ENCODE peak calls at places on chromosomes 16 and 17, in five cellular contexts. I, R, G, D and A are unnamed samples. For H3K9me3, the result is how much of the 10 kb centered on the place peaks cover.

GRCh38 chr17:2595736-2596135 is 2.3 kb downstream of the PAFAH1B1 start:
- DNase-seq in D (no peak), G (no peak), R (no peak), I (no peak), A (no peak)

GRCh38 chr17:58189436-58190146 is 2.9 kb upstream of the EPX start:
- DNase-seq in R (no peak), D (peak), I (peak), G (peak), A (no peak)

GRCh38 chr17:69869667-69870066 is 205.4 kb upstream of the KCNJ16 start:
- DNase-seq in D (no peak), G (no peak), I (no peak), R (no peak), A (no peak)

GRCh38 chr17:2436516-2436915 is 35.7 kb upstream of the MNT start:
- DNase-seq in G (no peak), D (no peak), I (no peak), R (no peak), A (no peak)

GRCh38 chr16:69037373-69038160 is 67.9 kb upstream of the HAS3 start:
- DNase-seq in R (no peak), G (no peak), D (no peak), I (no peak), A (no peak)

GRCh38 chr17:1110844-1111598 is 68.8 kb downstream of the ABR start:
- DNase-seq in D (peak), G (peak), R (peak), I (peak), A (no peak)

GRCh38 chr16:89561195-89562026 is 929 bp downstream of the RPL13 start:
- DNase-seq in G (no peak), D (no peak), I (no peak), R (no peak), A (no peak)

GRCh38 chr16:71811261-71811803 is 2.7 kb upstream of the AP1G1 start:
- DNase-seq in D (no peak), G (no peak), I (no peak), R (no peak), A (no peak)

GRCh38 chr17:48577946-48578615 is at the start of gene HOXB4:
- DNase-seq in G (peak), D (peak), I (peak), R (peak), A (peak)

GRCh38 chr16:88424536-88425230 is 28.4 kb upstream of the ZFPM1 start:
- DNase-seq in I (no peak), D (no peak), R (no peak), G (no peak), A (no peak)

GRCh38 chr17:43709210-43709609 is 47.5 kb upstream of the MEOX1 start:
- DNase-seq in G (no peak), R (no peak), I (no peak), D (no peak), A (no peak)

GRCh38 chr17:75009139-75009724 is 3.2 kb upstream of the MRPL58 start:
- DNase-seq in D (no peak), I (no peak), G (no peak), R (peak), A (no peak)

GRCh38 chr16:85521737-85522042 is 91.4 kb upstream of the GSE1 start:
- DNase-seq in R (no peak), I (no peak), G (no peak), D (no peak), A (no peak)

GRCh38 chr16:11609474-11610120 is 22.9 kb upstream of the LITAF start:
- DNase-seq in I (no peak), D (no peak), G (no peak), R (no peak), A (no peak)

GRCh38 chr17:28038802-28039600 is 3.5 kb upstream of the NLK start:
- DNase-seq in G (no peak), R (no peak), I (no peak), D (no peak), A (no peak)

GRCh38 chr17:47649972-47650524 is 329 bp downstream of the KPNB1 start:
- DNase-seq in D (peak), G (no peak), R (no peak), I (no peak), A (no peak)

GRCh38 chr17:79811036-79811887 is 14.4 kb upstream of the CBX8 start:
- DNase-seq in G (peak), D (no peak), I (no peak), R (no peak), A (no peak)

GRCh38 chr17:9023389-9024210 is 2.3 kb downstream of the NTN1 start:
- DNase-seq in I (no peak), G (no peak), D (no peak), R (no peak), A (no peak)

GRCh38 chr17:39894681-39895376 is 23.6 kb downstream of the GSDMB start:
- DNase-seq in D (no peak), R (no peak), G (no peak), I (no peak), A (no peak)

GRCh38 chr16:72191551-72191950 is 19.6 kb upstream of the PMFBP1 start:
- DNase-seq in I (no peak), G (no peak), R (no peak), D (no peak), A (no peak)

GRCh38 chr17:18379246-18380146 is 1.9 kb downstream of the EVPLL start:
- DNase-seq in R (no peak), D (no peak), G (no peak), I (no peak), A (no peak)

GRCh38 chr17:2952174-2952845 is 111.1 kb downstream of the OR1D5 start:
- DNase-seq in R (peak), D (peak), I (no peak), G (peak), A (no peak)

GRCh38 chr16:22721497-22722100 is 92.4 kb upstream of the HS3ST2 start:
- DNase-seq in G (no peak), I (no peak), R (no peak), D (no peak), A (no peak)

GRCh38 chr17:63697341-63698286 is 2.3 kb downstream of the LIMD2 start:
- DNase-seq in R (peak), D (peak), G (peak), I (peak), A (peak)

GRCh38 chr17:76922967-76923366 is 54.8 kb downstream of the MGAT5B start:
- DNase-seq in G (no peak), I (no peak), D (no peak), R (no peak), A (no peak)

GRCh38 chr16:3674513-3675295 is 20.2 kb downstream of the DNASE1 start:
- DNase-seq in G (no peak), R (no peak), D (no peak), I (no peak), A (no peak)

GRCh38 chr17:78092794-78093324 is 35.7 kb downstream of the TMC6 start:
- DNase-seq in D (no peak), R (no peak), I (no peak), G (no peak), A (no peak)

GRCh38 chr17:76586741-76587487 is 1.3 kb upstream of the ST6GALNAC2 start:
- DNase-seq in D (no peak), G (no peak), I (no peak), R (no peak), A (no peak)

GRCh38 chr17:42980766-42981397 is 517 bp downstream of the RUNDC1 start:
- DNase-seq in D (peak), G (peak), R (peak), I (peak), A (peak)

GRCh38 chr16:80909720-80910119 is 97.0 kb downstream of the CMC2 start:
- DNase-seq in R (no peak), I (no peak), G (no peak), D (no peak), A (no peak)

GRCh38 chr17:10050597-10051101 is 145.6 kb upstream of the RCVRN start:
- DNase-seq in I (no peak), D (no peak), G (no peak), R (peak), A (no peak)

GRCh38 chr17:31274252-31274651 is 22.8 kb downstream of the OMG start:
- DNase-seq in R (no peak), D (no peak), G (no peak), I (no peak), A (no peak)

GRCh38 chr16:53631236-53631635 is 72.4 kb downstream of the RPGRIP1L start:
- DNase-seq in I (no peak), R (no peak), G (no peak), D (no peak), A (no peak)

GRCh38 chr17:56011406-56012131 is 141.7 kb upstream of the ANKFN1 start:
- DNase-seq in R (no peak), I (no peak), D (no peak), G (no peak), A (no peak)

GRCh38 chr16:71894229-71894920 is 956 bp upstream of the IST1 start:
- DNase-seq in D (peak), R (peak), G (no peak), I (peak), A (no peak)

GRCh38 chr17:2123467-2124251 is 68.8 kb downstream of the HIC1 start:
- DNase-seq in D (no peak), R (peak), G (peak), I (peak), A (no peak)

GRCh38 chr16:82432261-82432660 is 194.5 kb upstream of the CDH13 start:
- DNase-seq in I (no peak), R (no peak), D (no peak), G (no peak), A (no peak)

GRCh38 chr16:86031141-86031678 is 132.2 kb downstream of the IRF8 start:
- DNase-seq in D (peak), R (no peak), G (no peak), I (no peak), A (no peak)

GRCh38 chr16:78748471-78748929 is 649.0 kb downstream of the WWOX start:
- DNase-seq in D (no peak), I (no peak), G (no peak), R (no peak), A (no peak)

DNA sequence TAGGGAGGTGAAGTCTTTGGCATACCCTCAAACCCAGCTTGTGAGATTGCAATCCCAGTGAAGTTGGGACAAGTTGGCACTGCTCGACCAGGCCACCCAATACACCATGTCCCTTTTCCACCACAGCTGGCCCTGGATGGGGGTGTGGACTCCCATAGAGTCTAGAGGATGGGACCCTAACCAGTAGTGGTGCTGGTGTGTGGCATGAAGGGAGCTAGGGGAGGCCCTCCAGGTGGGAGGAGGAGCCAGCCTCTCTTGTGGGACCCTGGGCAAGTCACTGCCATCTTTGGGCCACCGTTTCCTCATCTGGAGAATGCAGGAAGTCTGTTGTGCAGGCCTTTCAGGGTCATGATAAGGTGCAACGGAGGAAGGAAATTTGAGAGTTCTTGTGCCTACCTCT is 1854.9 kb downstream of the TP53TG3F start:
- DNase-seq in R (no peak), G (no peak), D (no peak), I (no peak), A (no peak)
- H3K9me3 ChIP-seq in R (under half), G (under half), D (under half), I (under half), A (under half)

GRCh38 chr16:877242-878065 is 76.9 kb upstream of the GNG13 start:
- DNase-seq in I (no peak), R (no peak), G (no peak), D (no peak), A (no peak)

GRCh38 chr16:876523-877241 is 76.1 kb upstream of the GNG13 start:
- DNase-seq in I (no peak), R (no peak), D (no peak), G (no peak), A (no peak)

GRCh38 chr16:878886-879285 is 78.4 kb upstream of the GNG13 start:
- DNase-seq in G (no peak), R (no peak), I (no peak), D (no peak), A (no peak)

GRCh38 chr16:879461-879861 is 78.9 kb upstream of the GNG13 start:
- DNase-seq in G (no peak), D (no peak), I (no peak), R (no peak), A (peak)

GRCh38 chr16:878071-878784 is 77.7 kb upstream of the GNG13 start:
- DNase-seq in D (peak), G (no peak), R (no peak), I (no peak), A (no peak)
- H3K9me3 ChIP-seq in D (under half), G (under half), R (under half), I (under half), A (under half)

DNA sequence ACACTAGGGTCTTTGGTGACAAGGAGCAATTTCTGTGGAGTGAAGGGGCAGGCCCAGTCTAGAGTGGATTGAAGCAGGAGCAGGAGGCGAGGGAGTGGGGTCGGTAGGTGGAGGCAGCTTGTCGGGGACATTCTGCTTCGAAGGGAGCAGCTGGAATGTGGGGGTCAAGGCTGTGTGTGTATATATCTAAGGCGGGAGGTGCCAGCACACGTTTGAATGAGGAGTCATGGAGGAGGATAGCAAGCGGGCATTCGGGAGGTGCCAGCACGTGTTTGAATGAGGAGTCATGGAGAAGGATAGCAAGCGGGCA is 17.7 kb downstream of the NT5M start:
- DNase-seq in R (no peak), G (no peak), I (no peak), D (peak), A (no peak)
- H3K9me3 ChIP-seq in R (under half), G (under half), I (under half), D (under half), A (under half)

GRCh38 chr16:35386619-35387018 is 1927.2 kb downstream of the TP53TG3F start:
- DNase-seq in D (no peak), R (no peak), G (no peak), I (no peak), A (no peak)

DNA sequence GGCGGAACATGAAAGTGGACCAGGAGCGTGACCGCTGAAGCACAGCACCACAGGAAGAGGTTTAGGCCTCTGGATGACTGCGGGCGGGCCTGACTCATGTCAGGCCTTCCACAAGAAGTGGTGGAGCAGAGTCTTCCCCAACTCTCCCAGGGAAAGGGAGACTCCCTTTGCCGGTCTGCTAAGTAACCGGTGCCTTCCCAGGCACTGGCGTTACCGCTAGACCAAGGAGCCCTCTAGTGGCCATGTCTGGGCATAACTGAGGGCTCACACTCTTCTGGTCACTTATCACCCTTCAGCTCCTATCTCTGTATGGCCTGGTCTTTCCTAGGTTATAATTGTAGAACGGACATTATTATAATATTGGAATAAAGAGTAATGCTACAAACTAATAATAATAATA is 1931.9 kb downstream of the TP53TG3F start:
- DNase-seq in D (no peak), I (peak), G (no peak), R (no peak), A (no peak)
- H3K9me3 ChIP-seq in D (under half), I (under half), G (under half), R (under half), A (under half)